ENCODE peak calls at places on chromosomes 7 and 10, in five cellular contexts. C, Z, S, X and Y are unnamed samples.

GRCh38 chr10:97574374-97575100 is 2.0 kb downstream of the ANKRD2 start:
- DNase-seq in X (no peak), S (peak; percentile 88), Z (no peak), C (peak; percentile 78), Y (peak; percentile 94)

GRCh38 chr10:93680414-93681047 is 21.9 kb downstream of the FRA10AC1 start:
- DNase-seq in Z (no peak), X (no peak), S (peak; percentile 33), C (no peak), Y (no peak)

GRCh38 chr10:77756319-77757232 is 119.0 kb upstream of the KCNMA1 start:
- DNase-seq in C (no peak), Z (no peak), X (no peak), S (peak; percentile 55), Y (peak; percentile 59)

GRCh38 chr7:21113609-21114416 is 314.1 kb upstream of the SP4 start:
- DNase-seq in C (no peak), S (no peak), X (no peak), Z (no peak), Y (no peak)

GRCh38 chr7:135367114-135367513 is 133.5 kb downstream of the STRA8 start:
- DNase-seq in S (no peak), Z (no peak), X (no peak), C (no peak), Y (no peak)

GRCh38 chr10:74177140-74177677 is 26.2 kb downstream of the ADK start:
- DNase-seq in S (no peak), C (no peak), Z (no peak), X (peak; percentile 79), Y (peak; percentile 50)

GRCh38 chr10:48476279-48476982 is 128.4 kb downstream of the ARHGAP22 start:
- DNase-seq in Z (no peak), C (no peak), X (no peak), S (no peak), Y (no peak)

GRCh38 chr10:118571123-118571522 is 24.3 kb downstream of the PRLHR start:
- DNase-seq in S (no peak), C (no peak), Z (no peak), X (no peak), Y (no peak)

GRCh38 chr10:122126763-122127659 is 138.0 kb downstream of the TACC2 start:
- DNase-seq in C (peak; percentile 54), Z (no peak), X (no peak), S (peak; percentile 89), Y (peak; percentile 75)

GRCh38 chr7:2760098-2760889 is 72.3 kb downstream of the AMZ1 start:
- DNase-seq in X (peak; percentile 82), S (no peak), C (peak; percentile 73), Z (no peak), Y (no peak)

GRCh38 chr7:124690840-124691239 is 74.8 kb downstream of the GPR37 start:
- DNase-seq in X (no peak), Z (no peak), C (no peak), S (no peak), Y (no peak)

GRCh38 chr7:73906874-73907273 is 45.9 kb downstream of the TMEM270 start:
- DNase-seq in S (no peak), Z (no peak), C (no peak), X (peak; percentile 55), Y (no peak)

GRCh38 chr7:12864470-12865046 is 177.1 kb downstream of the ARL4A start:
- DNase-seq in C (no peak), S (no peak), Z (no peak), X (no peak), Y (no peak)

GRCh38 chr7:137576481-137576880 is 232.9 kb upstream of the PTN start:
- DNase-seq in S (no peak), C (no peak), X (no peak), Z (no peak), Y (no peak)

GRCh38 chr7:46871516-46871915 is 710.4 kb downstream of the TNS3 start:
- DNase-seq in S (no peak), Z (no peak), X (no peak), C (no peak), Y (no peak)

GRCh38 chr10:49281461-49281860 is 17.5 kb upstream of the C10orf71 start:
- DNase-seq in X (no peak), C (no peak), Z (no peak), S (no peak), Y (no peak)

GRCh38 chr7:51786284-51786683 is 469.7 kb upstream of the COBL start:
- DNase-seq in Z (no peak), S (no peak), C (no peak), X (no peak), Y (no peak)